ENCODE peak calls at places on chromosomes 6 and 20, in six cellular contexts. One of them, this sample, is unnamed.

GRCh38 chr20:51412333-51412761 is 130.2 kb downstream of the NFATC2 start:
- DNase-seq in HCT116: no peak
- DNase-seq in GM12878: no peak
- DNase-seq in A549: no peak
- DNase-seq in SK-N-SH: peak; percentile 74
- DNase-seq in Panc1: no peak
- DNase-seq in this sample: no peak

GRCh38 chr6:149854532-149854931 is 9.6 kb downstream of the LRP11 start:
- DNase-seq in GM12878: no peak
- DNase-seq in HCT116: no peak
- DNase-seq in A549: peak; percentile 60
- DNase-seq in Panc1: no peak
- DNase-seq in SK-N-SH: no peak
- DNase-seq in this sample: no peak

GRCh38 chr6:143595256-143596036 is 82.3 kb upstream of the PHACTR2 start:
- DNase-seq in SK-N-SH: no peak
- DNase-seq in HCT116: no peak
- DNase-seq in Panc1: no peak
- DNase-seq in GM12878: no peak
- DNase-seq in A549: no peak
- DNase-seq in this sample: no peak

GRCh38 chr6:148440877-148441453 is 98.3 kb downstream of the SASH1 start:
- DNase-seq in GM12878: no peak
- DNase-seq in SK-N-SH: no peak
- DNase-seq in A549: peak; percentile 77
- DNase-seq in Panc1: no peak
- DNase-seq in HCT116: peak; percentile 34
- DNase-seq in this sample: no peak

GRCh38 chr6:43120938-43121913 is 45.1 kb downstream of the PTK7 start:
- DNase-seq in HCT116: peak; percentile 44
- DNase-seq in SK-N-SH: no peak
- DNase-seq in Panc1: no peak
- DNase-seq in A549: peak; percentile 39
- DNase-seq in GM12878: no peak
- DNase-seq in this sample: no peak

GRCh38 chr6:167858842-167859520 is 32.3 kb downstream of the AFDN start:
- DNase-seq in HCT116: no peak
- DNase-seq in Panc1: no peak
- DNase-seq in A549: no peak
- DNase-seq in GM12878: no peak
- DNase-seq in SK-N-SH: no peak
- DNase-seq in this sample: no peak

GRCh38 chr6:138454976-138455706 is 44.2 kb downstream of the NHSL1 start:
- DNase-seq in Panc1: no peak
- DNase-seq in SK-N-SH: no peak
- DNase-seq in A549: peak; percentile 29
- DNase-seq in GM12878: peak; percentile 37
- DNase-seq in HCT116: peak; percentile 58
- DNase-seq in this sample: no peak

GRCh38 chr20:64106981-64107735 is at the start of gene NPBWR2:
- DNase-seq in SK-N-SH: no peak
- DNase-seq in A549: no peak
- DNase-seq in GM12878: no peak
- DNase-seq in HCT116: no peak
- DNase-seq in Panc1: no peak
- DNase-seq in this sample: no peak

GRCh38 chr6:14921170-14921569 is 324.7 kb upstream of the JARID2 start:
- DNase-seq in SK-N-SH: no peak
- DNase-seq in HCT116: no peak
- DNase-seq in A549: no peak
- DNase-seq in Panc1: no peak
- DNase-seq in GM12878: no peak
- DNase-seq in this sample: peak; percentile 65

GRCh38 chr6:161117329-161117707 is 125.7 kb downstream of the MAP3K4 start:
- DNase-seq in GM12878: no peak
- DNase-seq in HCT116: no peak
- DNase-seq in SK-N-SH: no peak
- DNase-seq in A549: no peak
- DNase-seq in Panc1: no peak
- DNase-seq in this sample: peak; percentile 88

GRCh38 chr20:35077872-35078271 is 14.7 kb downstream of the TRPC4AP start:
- DNase-seq in HCT116: no peak
- DNase-seq in SK-N-SH: no peak
- DNase-seq in GM12878: no peak
- DNase-seq in A549: no peak
- DNase-seq in Panc1: no peak
- DNase-seq in this sample: no peak

GRCh38 chr6:149864578-149865535 is 698 bp upstream of the LRP11 start:
- DNase-seq in HCT116: no peak
- DNase-seq in GM12878: no peak
- DNase-seq in SK-N-SH: peak; percentile 71
- DNase-seq in Panc1: no peak
- DNase-seq in A549: peak; percentile 63
- DNase-seq in this sample: no peak

GRCh38 chr6:56690519-56691200 is 48.0 kb upstream of the DST start:
- DNase-seq in SK-N-SH: no peak
- DNase-seq in GM12878: no peak
- DNase-seq in HCT116: no peak
- DNase-seq in A549: no peak
- DNase-seq in Panc1: peak; percentile 88
- DNase-seq in this sample: no peak

GRCh38 chr20:44460795-44461141 is 14.9 kb upstream of the TTPAL start:
- DNase-seq in Panc1: no peak
- DNase-seq in HCT116: peak; percentile 31
- DNase-seq in SK-N-SH: peak; percentile 57
- DNase-seq in GM12878: no peak
- DNase-seq in A549: peak; percentile 45
- DNase-seq in this sample: peak; percentile 16

GRCh38 chr6:51541847-51542246 is 545.6 kb downstream of the PKHD1 start:
- DNase-seq in GM12878: no peak
- DNase-seq in A549: no peak
- DNase-seq in HCT116: no peak
- DNase-seq in SK-N-SH: peak; percentile 5
- DNase-seq in Panc1: no peak
- DNase-seq in this sample: no peak

GRCh38 chr6:13453771-13454251 is 33.6 kb downstream of the GFOD1 start:
- DNase-seq in SK-N-SH: no peak
- DNase-seq in HCT116: peak; percentile 80
- DNase-seq in A549: peak; percentile 46
- DNase-seq in Panc1: peak; percentile 13
- DNase-seq in GM12878: peak; percentile 65
- DNase-seq in this sample: peak; percentile 4

GRCh38 chr20:13422637-13423036 is 201.6 kb downstream of the ISM1 start:
- DNase-seq in GM12878: no peak
- DNase-seq in SK-N-SH: no peak
- DNase-seq in HCT116: no peak
- DNase-seq in A549: peak; percentile 51
- DNase-seq in Panc1: peak; percentile 5
- DNase-seq in this sample: no peak

GRCh38 chr6:123529843-123530242 is 106.9 kb downstream of the TRDN start:
- DNase-seq in Panc1: no peak
- DNase-seq in SK-N-SH: no peak
- DNase-seq in A549: peak; percentile 79
- DNase-seq in HCT116: no peak
- DNase-seq in GM12878: no peak
- DNase-seq in this sample: no peak

GRCh38 chr6:2725999-2726567 is 24.6 kb downstream of the MYLK4 start:
- DNase-seq in SK-N-SH: peak; percentile 25
- DNase-seq in A549: no peak
- DNase-seq in Panc1: no peak
- DNase-seq in GM12878: peak; percentile 28
- DNase-seq in HCT116: no peak
- DNase-seq in this sample: peak; percentile 7

GRCh38 chr20:24403410-24403809 is 66.0 kb upstream of the SYNDIG1 start:
- DNase-seq in A549: no peak
- DNase-seq in SK-N-SH: no peak
- DNase-seq in Panc1: no peak
- DNase-seq in HCT116: no peak
- DNase-seq in GM12878: no peak
- DNase-seq in this sample: no peak

GRCh38 chr20:18832801-18833200 is 19.2 kb downstream of the SCP2D1 start:
- DNase-seq in GM12878: no peak
- DNase-seq in Panc1: no peak
- DNase-seq in SK-N-SH: no peak
- DNase-seq in HCT116: no peak
- DNase-seq in A549: no peak
- DNase-seq in this sample: no peak

GRCh38 chr6:43770417-43771209 is 602 bp downstream of the VEGFA start:
- DNase-seq in HCT116: no peak
- DNase-seq in A549: peak; percentile 67
- DNase-seq in SK-N-SH: peak; percentile 81
- DNase-seq in GM12878: no peak
- DNase-seq in Panc1: no peak
- DNase-seq in this sample: no peak

GRCh38 chr6:148164645-148165044 is 178.0 kb upstream of the SASH1 start:
- DNase-seq in A549: no peak
- DNase-seq in Panc1: no peak
- DNase-seq in GM12878: no peak
- DNase-seq in SK-N-SH: no peak
- DNase-seq in HCT116: no peak
- DNase-seq in this sample: no peak

GRCh38 chr20:36249450-36249849 is 13.2 kb downstream of the AAR2 start:
- DNase-seq in GM12878: no peak
- DNase-seq in SK-N-SH: no peak
- DNase-seq in A549: no peak
- DNase-seq in HCT116: no peak
- DNase-seq in Panc1: no peak
- DNase-seq in this sample: no peak

GRCh38 chr20:21981179-21981578 is 275.7 kb downstream of the PAX1 start:
- DNase-seq in HCT116: no peak
- DNase-seq in GM12878: no peak
- DNase-seq in Panc1: no peak
- DNase-seq in A549: peak; percentile 17
- DNase-seq in SK-N-SH: no peak
- DNase-seq in this sample: no peak

GRCh38 chr6:102520981-102521380 is 1127.5 kb downstream of the GRIK2 start:
- DNase-seq in HCT116: no peak
- DNase-seq in GM12878: no peak
- DNase-seq in SK-N-SH: no peak
- DNase-seq in A549: no peak
- DNase-seq in Panc1: no peak
- DNase-seq in this sample: no peak

GRCh38 chr20:187733-188132 is 1.8 kb downstream of the DEFB128 start:
- DNase-seq in GM12878: no peak
- DNase-seq in A549: no peak
- DNase-seq in Panc1: no peak
- DNase-seq in SK-N-SH: no peak
- DNase-seq in HCT116: no peak
- DNase-seq in this sample: no peak

GRCh38 chr6:155185544-155185943 is 78.3 kb upstream of the CLDN20 start:
- DNase-seq in GM12878: no peak
- DNase-seq in A549: peak; percentile 59
- DNase-seq in SK-N-SH: no peak
- DNase-seq in HCT116: peak; percentile 23
- DNase-seq in Panc1: no peak
- DNase-seq in this sample: no peak

GRCh38 chr6:129748212-129748900 is 38.4 kb upstream of the ARHGAP18 start:
- DNase-seq in Panc1: no peak
- DNase-seq in HCT116: peak; percentile 90
- DNase-seq in A549: no peak
- DNase-seq in GM12878: peak; percentile 82
- DNase-seq in SK-N-SH: no peak
- DNase-seq in this sample: peak; percentile 7

GRCh38 chr6:163626073-163626867 is 211.8 kb downstream of the QKI start:
- DNase-seq in Panc1: no peak
- DNase-seq in SK-N-SH: no peak
- DNase-seq in GM12878: no peak
- DNase-seq in HCT116: no peak
- DNase-seq in A549: no peak
- DNase-seq in this sample: no peak
- H3K4me3 ChIP-seq in Panc1: no peak overlapping the region
- H3K4me3 ChIP-seq in SK-N-SH: no peak overlapping the region
- H3K4me3 ChIP-seq in GM12878: no peak overlapping the region
- H3K4me3 ChIP-seq in HCT116: no peak overlapping the region
- H3K4me3 ChIP-seq in A549: no peak overlapping the region
- H3K4me3 ChIP-seq in this sample: no peak overlapping the region

GRCh38 chr6:32056254-32056653 is 18.0 kb downstream of the CYP21A2 start:
- DNase-seq in GM12878: no peak
- DNase-seq in A549: no peak
- DNase-seq in HCT116: no peak
- DNase-seq in SK-N-SH: no peak
- DNase-seq in Panc1: no peak
- DNase-seq in this sample: no peak
- TF ChIP-seq REST in GM12878: no peak
- TF ChIP-seq REST in A549: no peak
- TF ChIP-seq REST in HCT116: no peak
- TF ChIP-seq REST in SK-N-SH: no peak
- TF ChIP-seq REST in Panc1: no peak
- TF ChIP-seq REST in this sample: no peak

DNA sequence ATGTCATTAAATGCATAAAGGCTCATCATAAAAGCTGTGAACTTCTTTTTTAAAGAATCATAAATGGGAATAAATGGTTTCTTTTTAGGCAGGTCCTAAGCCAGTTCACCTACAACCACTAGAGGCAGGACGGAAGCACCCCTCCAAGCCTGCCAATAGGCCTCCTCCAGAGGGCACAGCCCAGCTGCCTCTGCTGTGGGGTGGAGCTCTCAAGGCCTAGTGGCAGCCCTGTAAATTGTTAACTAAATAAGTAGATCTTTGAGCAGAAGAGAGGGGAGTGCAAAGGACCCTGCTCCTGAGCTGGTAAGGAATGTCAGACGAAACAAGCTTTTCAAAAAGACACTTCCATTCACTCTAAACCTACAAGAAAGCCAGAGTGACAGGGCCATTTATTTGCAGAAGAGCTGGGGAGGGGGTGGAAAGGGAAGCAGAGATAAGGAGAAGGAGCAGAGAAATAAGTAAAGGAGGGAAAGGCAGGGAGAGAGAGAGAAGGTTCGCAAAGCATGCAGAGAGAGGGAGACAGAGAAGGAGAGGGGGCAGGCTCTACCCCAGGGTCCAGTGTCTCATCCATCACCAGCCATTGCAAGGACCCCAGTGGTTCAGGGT is 18.0 kb upstream of the MAFB start:
- DNase-seq in GM12878: no peak
- DNase-seq in HCT116: peak; percentile 33
- DNase-seq in Panc1: no peak
- DNase-seq in A549: peak; percentile 45
- DNase-seq in SK-N-SH: no peak
- DNase-seq in this sample: no peak
- TF ChIP-seq CTCF in GM12878: peak; percentile 17
- TF ChIP-seq CTCF in HCT116: peak; percentile 14
- TF ChIP-seq CTCF in Panc1: no peak
- TF ChIP-seq CTCF in A549: no peak
- TF ChIP-seq CTCF in SK-N-SH: no peak
- TF ChIP-seq CTCF in this sample: no peak

GRCh38 chr20:47785900-47786762 is 850 bp upstream of the SULF2 start:
- DNase-seq in Panc1: no peak
- DNase-seq in GM12878: no peak
- DNase-seq in SK-N-SH: peak; percentile 86
- DNase-seq in A549: peak; percentile 80
- DNase-seq in HCT116: peak; percentile 64
- DNase-seq in this sample: peak; percentile 43
- H3K4me3 ChIP-seq in Panc1: peak overlapping the region; percentile 53
- H3K4me3 ChIP-seq in GM12878: peak overlapping the region; percentile 8
- H3K4me3 ChIP-seq in SK-N-SH: peak overlapping the region; percentile 63
- H3K4me3 ChIP-seq in A549: peak overlapping the region; percentile 69
- H3K4me3 ChIP-seq in HCT116: peak overlapping the region; percentile 59
- H3K4me3 ChIP-seq in this sample: peak overlapping the region; percentile 48